ENCODE peak calls at places on chromosomes 12 and 14, in ten cellular contexts. J is mesenchymal stem cell, K is neural progenitor cell, A is IMR-90, R is RWPE2, N is cardiac muscle cell, X is stomach, O is K562, G is keratinocyte, F is MM.1S. U is an unnamed sample. For H3K4me1, the result is how much of the 10 kb centered on the place peaks cover.

GRCh38 chr12:90801776-90802175 is 153.2 kb downstream of the CCER1 start:
- DNase-seq in K (no peak), F (no peak), N (no peak), A (peak), G (no peak), R (no peak), J (peak), O (no peak), X (no peak), U (no peak)

GRCh38 chr14:22610931-22611330 is 12.8 kb downstream of the ABHD4 start:
- DNase-seq in J (no peak), X (no peak), O (no peak), A (no peak), N (no peak), F (no peak), R (no peak), K (no peak), G (no peak), U (no peak)

GRCh38 chr12:65825573-65826512 is 1.6 kb downstream of the HMGA2 start:
- DNase-seq in K (peak), G (no peak), N (peak), R (peak), F (peak), A (peak), J (peak), X (peak), O (no peak), U (no peak)

GRCh38 chr14:41830679-41831078 is 224.0 kb downstream of the LRFN5 start:
- DNase-seq in R (peak), N (no peak), G (no peak), K (no peak), O (no peak), A (peak), X (no peak), F (no peak), J (peak), U (peak)

GRCh38 chr12:71134405-71134804 is 23.4 kb downstream of the TSPAN8 start:
- DNase-seq in R (no peak), F (no peak), G (no peak), N (no peak), J (peak), X (no peak), O (no peak), K (no peak), A (no peak), U (no peak)

GRCh38 chr12:65822732-65823480 is 1.4 kb upstream of the HMGA2 start:
- DNase-seq in A (peak), G (no peak), R (peak), N (peak), J (peak), F (no peak), X (peak), K (peak), O (no peak), U (no peak)

GRCh38 chr14:100909439-100909838 is 5.9 kb upstream of the RTL1 start:
- DNase-seq in O (no peak), X (no peak), F (no peak), J (no peak), K (no peak), R (no peak), A (no peak), G (no peak), N (no peak), U (no peak)

GRCh38 chr12:98424726-98425401 is 90.5 kb upstream of the TMPO start:
- DNase-seq in J (peak), R (peak), X (peak), K (peak), F (peak), O (peak), N (peak), A (peak), G (peak), U (peak)

GRCh38 chr12:98073610-98074009 is 441.8 kb upstream of the TMPO start:
- DNase-seq in O (no peak), A (no peak), X (no peak), N (no peak), J (no peak), F (no peak), K (no peak), G (no peak), R (no peak), U (no peak)

GRCh38 chr14:94009767-94010166 is 12.7 kb downstream of the CCDC197 start:
- DNase-seq in K (no peak), G (no peak), A (peak), R (no peak), O (no peak), N (no peak), J (no peak), X (no peak), F (peak), U (no peak)

GRCh38 chr14:92877757-92878431 is 45.1 kb upstream of the CHGA start:
- DNase-seq in X (no peak), O (no peak), F (no peak), A (no peak), G (no peak), J (no peak), K (peak), N (peak), R (no peak), U (peak)

GRCh38 chr14:49971156-49972141 is 78.6 kb downstream of the ARF6 start:
- DNase-seq in J (no peak), K (no peak), A (peak), R (no peak), X (no peak), G (no peak), F (peak), O (no peak), N (no peak), U (peak)

GRCh38 chr14:95515523-95516517 is 630 bp downstream of the SYNE3 start:
- DNase-seq in F (peak), G (no peak), X (peak), J (peak), K (peak), A (peak), R (no peak), N (peak), O (peak), U (peak)

GRCh38 chr12:72261885-72262284 is 10.3 kb upstream of the TRHDE start:
- DNase-seq in G (no peak), F (no peak), R (no peak), J (no peak), N (no peak), X (no peak), A (no peak), K (no peak), O (no peak), U (no peak)

GRCh38 chr14:63752449-63753169 is 24.7 kb upstream of the SGPP1 start:
- DNase-seq in O (no peak), N (no peak), J (peak), K (no peak), R (peak), F (no peak), X (no peak), G (no peak), A (peak), U (no peak)

GRCh38 chr14:91367173-91368171 is 50.1 kb downstream of the CCDC88C start:
- DNase-seq in R (peak), J (peak), K (no peak), N (no peak), F (peak), X (peak), G (no peak), A (peak), O (no peak), U (no peak)

GRCh38 chr14:89284368-89285058 is 132.5 kb downstream of the FOXN3 start:
- DNase-seq in X (peak), K (no peak), F (no peak), O (no peak), G (no peak), J (no peak), A (peak), R (no peak), N (no peak), U (no peak)

GRCh38 chr12:71242511-71242910 is 84.7 kb upstream of the TSPAN8 start:
- DNase-seq in X (no peak), R (no peak), A (no peak), G (no peak), N (no peak), O (no peak), F (no peak), J (no peak), K (no peak), U (no peak)

GRCh38 chr14:103380719-103381377 is 4.4 kb upstream of the MARK3 start:
- DNase-seq in K (no peak), R (no peak), N (no peak), A (no peak), J (no peak), G (no peak), O (no peak), X (no peak), F (no peak), U (no peak)

GRCh38 chr14:62123959-62124358 is 361.7 kb downstream of the SNAPC1 start:
- DNase-seq in N (no peak), F (no peak), G (no peak), K (no peak), X (no peak), O (no peak), J (no peak), A (no peak), R (no peak), U (no peak)

GRCh38 chr12:85693093-85693665 is 143.0 kb downstream of the RASSF9 start:
- DNase-seq in N (no peak), F (no peak), A (no peak), O (no peak), K (no peak), R (no peak), J (no peak), G (no peak), X (no peak), U (no peak)

GRCh38 chr12:118922405-118922804 is 58.9 kb upstream of the SRRM4 start:
- DNase-seq in X (no peak), G (no peak), J (no peak), K (peak), F (no peak), N (peak), R (no peak), A (no peak), O (no peak), U (no peak)

GRCh38 chr12:102216086-102216691 is 18.6 kb upstream of the PMCH start:
- DNase-seq in F (no peak), O (no peak), G (no peak), J (peak), A (peak), N (no peak), X (no peak), K (no peak), R (no peak), U (no peak)

GRCh38 chr14:76376878-76377523 is 1.1 kb downstream of the ESRRB start:
- DNase-seq in F (no peak), A (no peak), O (no peak), G (no peak), N (peak), K (peak), R (no peak), X (no peak), J (no peak), U (no peak)

GRCh38 chr14:63406341-63406740 is 87.6 kb upstream of the GPHB5 start:
- DNase-seq in G (no peak), J (no peak), K (no peak), X (no peak), O (no peak), N (no peak), A (no peak), R (no peak), F (no peak), U (no peak)

GRCh38 chr12:2092890-2093289 is 40.1 kb downstream of the CACNA1C start:
- DNase-seq in J (no peak), G (no peak), N (no peak), O (no peak), A (peak), X (no peak), F (no peak), K (no peak), R (no peak), U (no peak)

GRCh38 chr14:69699743-69700309 is 67.1 kb upstream of the SRSF5 start:
- DNase-seq in X (peak), K (no peak), O (no peak), R (no peak), J (no peak), A (no peak), N (no peak), G (no peak), F (no peak), U (no peak)

GRCh38 chr12:100798799-100799198 is 4.2 kb downstream of the ANO4 start:
- DNase-seq in G (no peak), J (peak), K (no peak), R (no peak), O (no peak), N (no peak), X (no peak), A (peak), F (no peak), U (no peak)

GRCh38 chr14:31510222-31510621 is 22.4 kb upstream of the GPR33 start:
- DNase-seq in K (no peak), J (peak), X (no peak), F (peak), R (no peak), N (peak), A (peak), O (peak), G (no peak), U (no peak)

GRCh38 chr12:120830052-120830940 is 73.9 kb downstream of the SPPL3 start:
- DNase-seq in A (peak), X (no peak), G (no peak), R (no peak), F (no peak), K (no peak), O (no peak), N (no peak), J (peak), U (no peak)
- H3K4me1 ChIP-seq in A (under half), X (under half), G (under half), R (under half), F (under half), K (under half), O (under half), N (half or more), J (under half), U (half or more)

GRCh38 chr12:106980944-106981343 is 6.0 kb downstream of the MTERF2 start:
- DNase-seq in K (no peak), J (no peak), G (no peak), A (no peak), X (no peak), R (no peak), N (no peak), F (no peak), O (no peak), U (no peak)
- H3K4me1 ChIP-seq in K (under half), J (under half), G (under half), A (under half), X (under half), R (under half), N (under half), F (under half), O (under half), U (under half)

GRCh38 chr12:108852674-108853073 is 4.7 kb downstream of the SSH1 start:
- DNase-seq in R (no peak), N (no peak), K (no peak), J (peak), G (no peak), F (no peak), X (no peak), A (peak), O (no peak), U (no peak)
- H3K4me1 ChIP-seq in R (under half), N (under half), K (under half), J (under half), G (under half), F (under half), X (under half), A (under half), O (under half), U (under half)

GRCh38 chr14:55127491-55127951 is 1.5 kb upstream of the LGALS3 start:
- DNase-seq in X (no peak), K (no peak), F (no peak), G (no peak), A (peak), N (no peak), R (no peak), O (no peak), J (peak), U (peak)

GRCh38 chr14:55130194-55130550 is 1.1 kb downstream of the LGALS3 start:
- DNase-seq in X (peak), G (no peak), R (no peak), O (no peak), N (no peak), F (no peak), K (no peak), J (peak), A (peak), U (no peak)

GRCh38 chr14:55128386-55129085 is 516 bp upstream of the LGALS3 start:
- DNase-seq in R (no peak), J (no peak), G (no peak), F (no peak), X (no peak), K (no peak), N (no peak), A (no peak), O (no peak), U (no peak)

GRCh38 chr14:55129086-55129427 is at the start of gene LGALS3:
- DNase-seq in F (peak), X (peak), A (peak), O (peak), N (peak), J (peak), K (peak), G (no peak), R (peak), U (peak)

DNA sequence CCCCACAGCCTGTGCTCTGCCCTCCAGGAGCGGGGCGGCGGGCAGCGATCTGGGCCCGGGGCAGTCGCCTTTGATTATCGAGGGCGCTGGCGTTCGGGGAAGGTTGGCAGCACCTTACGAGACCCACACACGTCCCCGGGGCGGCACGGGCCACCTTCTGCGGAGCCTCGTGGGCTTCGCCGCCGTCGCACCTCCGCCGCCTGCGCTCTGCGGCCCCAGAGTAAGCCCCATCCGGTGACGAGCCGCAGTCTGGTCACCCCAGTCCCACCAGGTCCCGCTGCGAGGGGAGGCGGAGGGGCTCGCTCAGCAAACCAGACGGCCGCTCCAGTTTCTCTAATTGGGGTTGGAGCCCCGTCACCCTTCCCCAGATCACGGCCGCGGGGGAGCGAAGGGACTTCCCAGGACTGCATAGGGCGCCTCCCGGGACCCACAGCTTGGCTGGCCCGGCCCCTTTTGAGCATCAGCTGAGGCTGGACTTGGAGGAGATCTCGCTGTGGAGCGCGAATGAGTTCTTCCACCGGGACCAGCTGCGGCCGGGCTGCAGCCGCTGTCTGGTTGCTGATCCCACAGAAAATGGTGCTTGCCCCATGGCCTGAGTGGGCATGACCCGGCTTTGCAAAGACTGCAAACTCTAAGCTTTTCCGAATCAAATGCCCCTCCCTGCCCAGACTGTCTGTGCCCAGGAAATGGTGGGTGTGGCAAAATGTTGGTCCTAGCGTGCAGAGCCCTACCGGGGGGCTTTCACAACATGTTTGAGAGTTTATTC is 559 bp downstream of the LGALS3 start:
- DNase-seq in G (no peak), F (peak), X (peak), N (peak), O (peak), K (peak), J (peak), R (peak), A (peak), U (peak)
- H3K4me1 ChIP-seq in G (under half), F (under half), X (half or more), N (under half), O (under half), K (under half), J (under half), R (under half), A (under half), U (under half)

GRCh38 chr12:123149828-123150272 is 1.0 kb downstream of the PITPNM2 start:
- DNase-seq in A (no peak), J (no peak), K (peak), F (no peak), N (peak), X (no peak), G (no peak), O (no peak), R (no peak), U (peak)
- H3K4me1 ChIP-seq in A (under half), J (under half), K (under half), F (under half), N (under half), X (under half), G (under half), O (under half), R (under half), U (under half)

GRCh38 chr12:105076098-105076497 is 8.2 kb downstream of the ALDH1L2 start:
- DNase-seq in N (no peak), F (no peak), O (no peak), K (no peak), G (no peak), A (peak), J (peak), R (no peak), X (no peak), U (no peak)

GRCh38 chr12:105079011-105079570 is 5.2 kb downstream of the ALDH1L2 start:
- DNase-seq in A (no peak), F (no peak), K (no peak), R (no peak), G (no peak), O (no peak), J (no peak), X (no peak), N (no peak), U (no peak)

GRCh38 chr12:105072888-105073488 is 11.3 kb downstream of the ALDH1L2 start:
- DNase-seq in F (peak), O (no peak), K (no peak), A (no peak), R (no peak), X (no peak), N (no peak), G (no peak), J (no peak), U (no peak)

GRCh38 chr12:105076913-105077312 is 7.3 kb downstream of the ALDH1L2 start:
- DNase-seq in G (no peak), J (no peak), A (no peak), K (no peak), X (no peak), O (no peak), F (no peak), N (no peak), R (no peak), U (no peak)

DNA sequence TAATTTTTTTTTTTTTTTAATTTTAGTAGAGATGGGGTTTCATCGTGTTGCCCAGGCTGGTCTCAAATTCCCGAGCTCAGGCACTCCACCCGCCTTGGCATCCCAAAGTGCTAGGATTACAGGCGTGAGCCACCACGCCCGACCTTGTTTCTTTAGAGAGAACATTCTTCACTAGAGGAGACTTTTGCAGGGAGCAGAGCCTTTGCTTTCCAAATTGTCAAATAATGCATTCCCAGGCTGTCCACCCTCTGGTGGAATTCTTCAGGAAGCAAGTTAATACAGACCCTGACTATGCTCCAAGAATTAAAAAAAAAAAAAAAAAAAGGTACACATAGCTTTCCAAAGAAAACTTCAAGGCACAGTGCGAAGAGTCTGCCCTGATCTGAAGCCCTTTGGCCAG is 6.8 kb downstream of the ALDH1L2 start:
- DNase-seq in R (no peak), X (no peak), K (no peak), N (no peak), G (no peak), A (no peak), O (no peak), J (no peak), F (no peak), U (no peak)
- H3K4me1 ChIP-seq in R (under half), X (under half), K (under half), N (under half), G (under half), A (under half), O (under half), J (under half), F (under half), U (under half)

GRCh38 chr14:102279282-102279681 is 25.7 kb downstream of the MOK start:
- DNase-seq in K (no peak), R (no peak), F (no peak), X (no peak), J (no peak), G (no peak), A (no peak), O (no peak), N (no peak), U (no peak)
- H3K4me1 ChIP-seq in K (under half), R (half or more), F (under half), X (under half), J (under half), G (under half), A (under half), O (under half), N (under half), U (under half)

GRCh38 chr14:74942164-74942563 is 13.2 kb downstream of the PGF start:
- DNase-seq in O (no peak), R (no peak), N (no peak), K (no peak), A (no peak), F (no peak), J (no peak), X (no peak), G (no peak), U (no peak)
- H3K4me1 ChIP-seq in O (under half), R (under half), N (under half), K (under half), A (under half), F (under half), J (under half), X (under half), G (under half), U (under half)

DNA sequence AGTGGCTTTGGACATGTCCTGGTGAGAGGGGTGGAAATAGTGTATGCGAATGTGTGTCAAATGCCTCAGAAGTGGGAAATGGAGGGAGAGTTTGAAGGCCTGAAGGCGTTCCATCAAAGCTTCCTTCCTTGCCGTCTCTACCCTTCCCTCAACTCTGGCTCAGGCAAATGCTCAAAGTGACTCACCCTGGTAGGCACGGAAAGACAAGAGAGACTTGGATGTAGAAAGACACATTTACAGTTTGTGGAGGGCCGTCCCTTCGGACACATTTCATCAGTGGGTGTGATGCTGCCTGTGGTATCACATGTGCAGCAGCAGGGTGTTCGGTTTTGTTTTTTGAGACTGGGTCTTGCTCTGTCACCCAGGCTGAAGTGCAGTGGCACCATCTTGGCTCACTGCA is 36.8 kb downstream of the CHST11 start:
- DNase-seq in G (no peak), J (no peak), F (no peak), R (no peak), N (no peak), X (no peak), K (no peak), O (no peak), A (no peak), U (no peak)
- H3K4me1 ChIP-seq in G (under half), J (under half), F (under half), R (under half), N (under half), X (under half), K (under half), O (under half), A (under half), U (under half)